ENCODE peak calls at places on chromosome 6, in seven cellular contexts. R is A549, C is K562, W is HCT116, Y is SK-N-SH, K is HepG2, L is GM12878. S is an unnamed sample. For H3K9me3, the result is how much of the 10 kb centered on the place peaks cover.

GRCh38 chr6:20581070-20581469 is 46.8 kb downstream of the CDKAL1 start:
- DNase-seq in C (no peak), R (no peak), W (no peak), Y (no peak), L (no peak), K (no peak), S (no peak)

GRCh38 chr6:8939615-8940014 is 504.3 kb upstream of the SLC35B3 start:
- DNase-seq in K (peak), Y (no peak), C (no peak), W (peak), L (no peak), R (peak), S (no peak)

GRCh38 chr6:39003072-39003471 is 45.5 kb upstream of the GLP1R start:
- DNase-seq in R (no peak), K (no peak), L (no peak), Y (no peak), C (peak), W (no peak), S (no peak)

GRCh38 chr6:42295688-42296087 is 78.0 kb upstream of the MRPS10 start:
- DNase-seq in R (no peak), C (no peak), K (no peak), Y (no peak), W (no peak), L (no peak), S (no peak)

GRCh38 chr6:154411076-154411475 is 54.5 kb upstream of the IPCEF1 start:
- DNase-seq in Y (no peak), K (no peak), R (no peak), L (no peak), C (no peak), W (no peak), S (no peak)

GRCh38 chr6:17015144-17015543 is 86.7 kb upstream of the STMND1 start:
- DNase-seq in Y (no peak), R (no peak), K (no peak), W (no peak), L (peak), C (no peak), S (no peak)

GRCh38 chr6:37814374-37814773 is 5.2 kb upstream of the ZFAND3 start:
- DNase-seq in R (no peak), Y (no peak), L (no peak), K (no peak), C (no peak), W (no peak), S (no peak)

GRCh38 chr6:37442416-37443218 is 9.6 kb downstream of the CMTR1 start:
- DNase-seq in R (no peak), W (no peak), C (no peak), K (no peak), L (no peak), Y (no peak), S (no peak)

GRCh38 chr6:24574809-24575208 is 71.2 kb downstream of the KIAA0319 start:
- DNase-seq in C (no peak), L (no peak), W (no peak), K (no peak), R (no peak), Y (peak), S (no peak)

GRCh38 chr6:105851181-105851580 is 235.0 kb upstream of the PRDM1 start:
- DNase-seq in K (no peak), C (no peak), R (no peak), L (no peak), Y (no peak), W (no peak), S (no peak)

GRCh38 chr6:114735118-114735730 is 392.4 kb upstream of the HS3ST5 start:
- DNase-seq in W (no peak), C (no peak), R (no peak), L (no peak), K (no peak), Y (no peak), S (no peak)

GRCh38 chr6:143775326-143775725 is 67.8 kb upstream of the LTV1 start:
- DNase-seq in L (no peak), R (no peak), Y (no peak), W (no peak), C (no peak), K (no peak), S (no peak)

GRCh38 chr6:40947876-40948514 is 91.0 kb downstream of the UNC5CL start:
- DNase-seq in R (no peak), K (no peak), Y (no peak), L (no peak), C (no peak), W (no peak), S (no peak)

GRCh38 chr6:53611342-53611741 is 54.2 kb downstream of the KLHL31 start:
- DNase-seq in L (no peak), K (no peak), C (no peak), Y (no peak), R (no peak), W (no peak), S (no peak)

GRCh38 chr6:35294308-35294945 is 3.2 kb upstream of the DEF6 start:
- DNase-seq in L (no peak), K (peak), Y (peak), R (peak), W (peak), C (peak), S (no peak)

GRCh38 chr6:62891065-62891647 is 320.1 kb upstream of the FKBP1C start:
- DNase-seq in K (peak), R (no peak), C (peak), Y (peak), W (no peak), L (no peak), S (no peak)

GRCh38 chr6:31366693-31367470 is 9.9 kb upstream of the HLA-B start:
- DNase-seq in W (peak), R (peak), Y (peak), L (peak), C (peak), K (peak), S (peak)

GRCh38 chr6:65760285-65760684 is 53.3 kb upstream of the EYS start:
- DNase-seq in W (no peak), Y (no peak), L (no peak), K (peak), C (no peak), R (peak), S (no peak)

GRCh38 chr6:53984581-53984980 is 126.7 kb upstream of the MLIP start:
- DNase-seq in C (no peak), R (no peak), W (no peak), L (no peak), Y (no peak), K (no peak), S (no peak)

GRCh38 chr6:127737768-127738167 is 160.8 kb downstream of the C6orf58 start:
- DNase-seq in W (no peak), Y (no peak), R (no peak), L (no peak), C (no peak), K (no peak), S (no peak)

GRCh38 chr6:95117236-95117635 is 460.1 kb upstream of the MANEA start:
- DNase-seq in K (no peak), W (peak), R (no peak), L (no peak), C (no peak), Y (no peak), S (no peak)

GRCh38 chr6:129863664-129864063 is 2.5 kb upstream of the TMEM244 start:
- DNase-seq in C (no peak), L (no peak), W (peak), R (no peak), Y (no peak), K (no peak), S (no peak)

GRCh38 chr6:88913471-88913870 is 49.9 kb downstream of the RNGTT start:
- DNase-seq in W (no peak), Y (no peak), K (no peak), R (no peak), L (no peak), C (no peak), S (no peak)

GRCh38 chr6:11096109-11096508 is 2.5 kb downstream of the SMIM13 start:
- DNase-seq in R (peak), Y (peak), K (peak), L (no peak), W (peak), C (peak), S (no peak)

GRCh38 chr6:45469708-45470107 is 92.0 kb upstream of the SUPT3H start:
- DNase-seq in L (no peak), K (no peak), C (no peak), R (no peak), W (no peak), Y (no peak), S (no peak)

GRCh38 chr6:114364295-114364694 is 21.5 kb upstream of the HS3ST5 start:
- DNase-seq in K (peak), C (no peak), R (peak), W (no peak), L (no peak), Y (no peak), S (no peak)

GRCh38 chr6:39923394-39923793 is 10.9 kb downstream of the MOCS1 start:
- DNase-seq in K (no peak), Y (peak), W (no peak), R (no peak), L (no peak), C (no peak), S (no peak)

GRCh38 chr6:31575335-31575901 is at the start of gene TNF:
- DNase-seq in C (no peak), L (peak), W (no peak), Y (no peak), R (no peak), K (no peak), S (no peak)

GRCh38 chr6:124027392-124027791 is 223.7 kb downstream of the NKAIN2 start:
- DNase-seq in C (no peak), W (no peak), R (no peak), K (no peak), L (no peak), Y (no peak), S (no peak)

GRCh38 chr6:28597217-28597835 is 71.6 kb downstream of the GPX5 start:
- DNase-seq in W (peak), C (no peak), Y (peak), R (peak), K (peak), L (no peak), S (peak)

GRCh38 chr6:13877116-13877515 is 47.6 kb upstream of the RNF182 start:
- DNase-seq in C (peak), Y (no peak), R (no peak), K (no peak), L (no peak), W (no peak), S (no peak)
- TF ChIP-seq REST in C (no peak), Y (no peak), R (no peak), K (no peak), L (no peak), W (no peak), S (no peak)

GRCh38 chr6:29813066-29813465 is 14.6 kb upstream of the HLA-G start:
- DNase-seq in L (no peak), K (no peak), C (no peak), W (no peak), Y (no peak), R (no peak), S (no peak)

GRCh38 chr6:29809249-29809648 is 18.4 kb upstream of the HLA-G start:
- DNase-seq in W (no peak), K (no peak), L (no peak), C (no peak), Y (no peak), R (no peak), S (no peak)

GRCh38 chr6:29813809-29814208 is 13.8 kb upstream of the HLA-G start:
- DNase-seq in W (peak), C (peak), Y (no peak), R (no peak), K (peak), L (no peak), S (no peak)

GRCh38 chr6:29810371-29810770 is 17.3 kb upstream of the HLA-G start:
- DNase-seq in L (no peak), W (no peak), K (no peak), C (no peak), R (no peak), Y (no peak), S (no peak)

GRCh38 chr6:29811377-29811776 is 16.2 kb upstream of the HLA-G start:
- DNase-seq in W (no peak), L (no peak), R (no peak), Y (no peak), K (no peak), C (no peak), S (no peak)
- H3K9me3 ChIP-seq in W (under half), L (under half), R (under half), Y (under half), K (under half), C (under half), S (under half)

DNA sequence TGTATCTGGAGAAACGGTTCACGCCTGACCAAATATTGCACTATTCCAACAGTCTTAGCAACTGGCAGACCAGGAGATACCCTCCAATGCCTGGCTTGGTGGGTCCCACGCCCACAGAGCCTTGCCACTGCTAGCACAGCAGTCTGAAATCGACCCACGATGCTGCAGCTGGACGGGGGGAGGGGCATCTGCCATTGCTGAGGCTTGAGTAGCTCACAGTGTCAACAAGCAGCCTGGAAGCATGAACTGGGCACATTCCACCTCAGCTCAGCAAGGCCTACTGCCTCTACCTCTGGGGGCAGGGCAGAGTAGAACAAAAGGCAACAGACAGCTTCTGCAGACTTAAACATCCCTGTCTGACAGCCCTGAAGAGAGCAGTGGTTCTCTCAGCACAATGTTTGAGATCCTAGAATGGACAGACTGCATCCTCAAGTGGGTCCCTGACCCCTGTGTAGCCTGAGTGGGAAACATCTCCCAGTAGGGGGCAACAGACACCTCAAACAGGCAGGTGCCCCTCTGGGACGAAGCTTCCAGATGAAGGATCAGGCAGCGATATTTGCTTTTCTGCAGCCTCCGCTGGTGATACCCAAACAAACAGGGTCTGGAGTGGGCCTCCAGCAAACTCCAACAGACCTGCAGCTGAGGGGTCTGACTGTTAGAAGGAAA is 90.0 kb upstream of the ECI2 start:
- DNase-seq in L (no peak), W (no peak), R (no peak), Y (no peak), C (peak), K (peak), S (no peak)
- TF ChIP-seq REST in L (no peak), W (no peak), R (no peak), Y (no peak), C (no peak), K (no peak), S (no peak)

GRCh38 chr6:169009658-169010057 is 244.0 kb downstream of the THBS2 start:
- DNase-seq in Y (no peak), L (no peak), W (no peak), R (no peak), C (no peak), K (no peak), S (no peak)

GRCh38 chr6:169008641-169009040 is 245.0 kb downstream of the THBS2 start:
- DNase-seq in Y (no peak), R (no peak), C (peak), L (no peak), K (no peak), W (no peak), S (no peak)

GRCh38 chr6:168999392-168999791 is 254.3 kb downstream of the THBS2 start:
- DNase-seq in C (no peak), R (no peak), Y (no peak), W (no peak), L (no peak), K (no peak), S (no peak)

GRCh38 chr6:169000022-169000421 is 253.6 kb downstream of the THBS2 start:
- DNase-seq in K (no peak), Y (no peak), R (no peak), W (no peak), C (no peak), L (no peak), S (no peak)

GRCh38 chr6:169005141-169005540 is 248.5 kb downstream of the THBS2 start:
- DNase-seq in C (no peak), K (no peak), W (no peak), L (no peak), R (no peak), Y (no peak), S (no peak)
- H3K9me3 ChIP-seq in C (under half), K (under half), W (under half), L (under half), R (under half), Y (under half), S (under half)

GRCh38 chr6:164021589-164022290 is 607.2 kb downstream of the QKI start:
- DNase-seq in K (no peak), W (no peak), Y (peak), C (no peak), R (no peak), L (no peak), S (no peak)
- TF ChIP-seq REST in K (no peak), W (no peak), Y (no peak), C (no peak), R (no peak), L (no peak), S (no peak)

GRCh38 chr6:158353851-158354508 is 41.7 kb downstream of the TULP4 start:
- DNase-seq in L (no peak), K (no peak), Y (no peak), W (no peak), C (no peak), R (no peak), S (no peak)
- H3K9me3 ChIP-seq in L (under half), K (under half), Y (under half), W (under half), C (under half), R (under half), S (under half)

GRCh38 chr6:125237764-125238163 is 64.0 kb downstream of the HDDC2 start:
- DNase-seq in W (no peak), C (no peak), L (no peak), Y (no peak), K (no peak), R (no peak), S (no peak)

GRCh38 chr6:125232466-125232865 is 69.3 kb downstream of the HDDC2 start:
- DNase-seq in Y (no peak), R (no peak), K (no peak), C (no peak), W (no peak), L (no peak), S (no peak)

GRCh38 chr6:125233216-125233615 is 68.6 kb downstream of the HDDC2 start:
- DNase-seq in K (no peak), C (no peak), W (no peak), L (no peak), Y (no peak), R (no peak), S (no peak)

GRCh38 chr6:125231574-125232343 is 70.0 kb downstream of the HDDC2 start:
- DNase-seq in C (no peak), K (no peak), W (no peak), Y (no peak), R (no peak), L (no peak), S (no peak)

DNA sequence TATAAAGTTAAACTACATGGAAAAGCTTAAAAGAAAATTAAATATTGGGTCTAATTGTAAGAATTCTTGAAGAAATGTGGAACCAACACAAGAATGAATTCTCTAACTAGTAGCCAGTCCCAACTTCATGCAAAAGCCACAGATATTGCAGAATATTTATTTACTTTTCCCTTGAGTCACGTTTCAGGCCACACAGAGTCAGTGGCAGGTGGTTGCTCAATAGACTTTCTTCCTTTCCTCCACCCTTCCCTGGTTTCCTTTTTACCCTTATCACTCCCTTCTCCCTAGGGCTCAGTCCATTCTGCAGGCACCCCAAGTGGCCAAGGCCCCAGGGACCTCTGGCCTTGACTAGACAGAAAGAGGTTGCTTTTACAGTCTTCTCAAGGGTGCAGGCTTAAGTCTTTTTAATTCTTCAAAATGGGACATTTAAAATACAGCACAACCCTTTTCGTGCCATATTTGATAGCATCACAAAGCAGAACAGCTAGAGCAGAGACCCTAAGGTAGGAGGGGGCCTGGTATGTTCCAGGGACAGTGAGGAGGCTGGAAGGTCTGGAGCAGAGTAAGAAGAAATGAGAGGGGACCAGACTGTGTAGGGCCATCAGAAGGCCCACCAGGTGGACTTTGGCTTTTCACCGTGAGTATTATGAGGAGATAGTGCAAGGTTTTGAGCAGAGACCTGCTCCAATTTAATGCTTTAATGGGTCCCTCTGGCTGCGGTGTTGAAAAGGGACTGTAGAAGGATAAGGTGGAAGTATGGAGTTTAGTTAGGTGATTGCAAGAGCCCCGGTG is 65.0 kb downstream of the HDDC2 start:
- DNase-seq in K (no peak), L (no peak), W (no peak), Y (no peak), C (no peak), R (peak), S (no peak)
- TF ChIP-seq REST in K (no peak), L (no peak), W (no peak), Y (no peak), C (no peak), R (no peak), S (no peak)

GRCh38 chr6:167396659-167397490 is 72.0 kb downstream of the TTLL2 start:
- DNase-seq in K (peak), C (no peak), R (no peak), L (no peak), Y (no peak), W (no peak), S (no peak)
- H3K9me3 ChIP-seq in K (under half), C (under half), R (under half), L (under half), Y (under half), W (under half), S (under half)

DNA sequence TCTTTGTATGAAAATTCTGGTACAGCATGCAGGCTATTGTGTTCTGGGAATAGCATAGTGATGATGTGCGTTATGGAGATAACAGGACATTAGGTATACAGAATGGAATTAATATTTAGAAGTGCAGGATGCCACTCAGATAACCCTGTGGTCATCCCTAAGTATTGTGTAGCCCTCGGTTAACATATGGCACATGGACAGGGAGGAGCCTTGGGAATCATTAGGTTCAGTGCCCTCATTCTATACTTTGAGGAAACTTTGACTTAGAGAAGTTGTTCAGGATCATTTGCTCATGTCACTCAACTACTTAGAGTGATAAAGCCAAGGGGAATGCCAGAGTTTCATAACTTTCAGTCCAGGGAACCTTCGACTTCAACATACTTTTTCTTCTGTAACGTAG is 185.9 kb downstream of the UST start:
- DNase-seq in Y (no peak), K (no peak), W (no peak), C (no peak), R (no peak), L (no peak), S (no peak)
- TF ChIP-seq REST in Y (no peak), K (no peak), W (no peak), C (no peak), R (no peak), L (no peak), S (no peak)